ENCODE peak calls at places on chromosomes 4 and X, in nine cellular contexts. P is body of pancreas, Z is lower lobe of right lung, I is cardiac muscle cell, M is bronchial epithelial cell, J is Panc1, Y is tibial nerve, F is RWPE2, V is heart right ventricle. T is an unnamed sample.
A peak's percentile ranks its signal among the peaks of the same experiment; 100 is the strongest.

GRCh38 chrX:132023117-132023895 is at the start of gene STK26:
- DNase-seq in Y (peak; percentile 28), V (peak; percentile 66), M (peak; percentile 60), I (peak; percentile 89), P (peak; percentile 77), F (peak; percentile 68), Z (peak; percentile 83), J (no peak), T (peak; percentile 36)

GRCh38 chr4:42878868-42879267 is 13.6 kb upstream of the GRXCR1 start:
- DNase-seq in Z (no peak), M (no peak), I (no peak), P (no peak), J (no peak), F (no peak), V (no peak), Y (no peak), T (no peak)

GRCh38 chr4:186144596-186145569 is 40.4 kb downstream of the FAM149A start:
- DNase-seq in M (peak; percentile 17), Y (no peak), J (no peak), P (peak; percentile 67), V (peak; percentile 73), F (no peak), Z (peak; percentile 61), I (peak; percentile 87), T (peak; percentile 57)

GRCh38 chr4:6472008-6472386 is 417 bp downstream of the PPP2R2C start:
- DNase-seq in Y (no peak), J (no peak), P (no peak), I (peak; percentile 21), V (no peak), Z (no peak), M (no peak), F (no peak), T (peak; percentile 47)

GRCh38 chr4:159142254-159142653 is 39.4 kb downstream of the RAPGEF2 start:
- DNase-seq in Y (no peak), J (no peak), M (peak; percentile 22), I (no peak), F (no peak), P (peak; percentile 21), V (no peak), Z (no peak), T (no peak)

GRCh38 chrX:132948648-132949260 is 9.7 kb downstream of the HS6ST2 start:
- DNase-seq in V (no peak), J (no peak), Z (no peak), I (peak; percentile 64), Y (no peak), M (no peak), F (no peak), P (peak; percentile 21), T (no peak)

GRCh38 chr4:76655566-76656479 is 220.8 kb downstream of the SHROOM3 start:
- DNase-seq in F (no peak), J (no peak), P (no peak), V (no peak), I (no peak), M (no peak), Z (no peak), Y (no peak), T (peak; percentile 19)

GRCh38 chr4:158051401-158052235 is 121.2 kb downstream of the GASK1B start:
- DNase-seq in Y (no peak), M (no peak), F (no peak), J (no peak), V (no peak), I (no peak), Z (no peak), P (no peak), T (no peak)

GRCh38 chrX:130401415-130402210 is at the start of gene RBMX2:
- DNase-seq in P (peak; percentile 82), J (peak; percentile 42), I (peak; percentile 85), F (peak; percentile 49), Y (peak; percentile 39), V (peak; percentile 80), M (peak; percentile 57), Z (peak; percentile 80), T (peak; percentile 54)

GRCh38 chr4:57119054-57119651 is 9.0 kb upstream of the IGFBP7 start:
- DNase-seq in Y (peak; percentile 37), J (no peak), P (no peak), F (peak; percentile 70), M (peak; percentile 82), I (no peak), Z (no peak), V (peak; percentile 57), T (no peak)

GRCh38 chr4:165692082-165692481 is 181.0 kb upstream of the TLL1 start:
- DNase-seq in Z (no peak), V (no peak), I (no peak), P (no peak), F (no peak), J (no peak), M (peak; percentile 27), Y (no peak), T (no peak)

GRCh38 chr4:55727746-55728145 is 91.6 kb upstream of the NMU start:
- DNase-seq in F (no peak), P (no peak), M (no peak), V (no peak), I (no peak), Y (no peak), J (no peak), Z (no peak), T (no peak)

DNA sequence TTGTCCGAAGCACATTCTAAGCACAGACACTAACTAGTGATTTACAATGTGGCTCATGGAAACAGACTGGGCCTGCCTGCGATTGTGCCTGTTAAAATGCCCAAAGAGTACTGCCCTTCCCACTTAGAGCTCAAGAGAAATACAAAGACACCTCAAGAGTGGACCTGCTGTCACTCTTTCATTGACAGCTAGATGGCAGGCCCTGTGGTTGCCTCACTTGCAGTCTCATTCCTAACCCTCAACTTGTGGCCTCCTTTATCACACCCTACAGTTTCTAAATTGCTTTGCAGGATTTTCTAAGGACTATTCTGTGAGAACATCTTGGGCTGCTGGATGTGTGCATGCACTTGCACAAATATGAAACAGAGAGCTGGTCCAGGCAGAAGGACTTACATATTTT is 331.0 kb upstream of the EMCN start:
- DNase-seq in F (no peak), I (peak; percentile 10), Y (no peak), V (no peak), P (no peak), Z (no peak), M (no peak), J (no peak), T (no peak)
- TF ChIP-seq CTCF in F (peak; percentile 27), I (no peak), Y (no peak), V (no peak), P (no peak), Z (no peak), M (peak; percentile 33), J (peak; percentile 8), T (no peak)

DNA sequence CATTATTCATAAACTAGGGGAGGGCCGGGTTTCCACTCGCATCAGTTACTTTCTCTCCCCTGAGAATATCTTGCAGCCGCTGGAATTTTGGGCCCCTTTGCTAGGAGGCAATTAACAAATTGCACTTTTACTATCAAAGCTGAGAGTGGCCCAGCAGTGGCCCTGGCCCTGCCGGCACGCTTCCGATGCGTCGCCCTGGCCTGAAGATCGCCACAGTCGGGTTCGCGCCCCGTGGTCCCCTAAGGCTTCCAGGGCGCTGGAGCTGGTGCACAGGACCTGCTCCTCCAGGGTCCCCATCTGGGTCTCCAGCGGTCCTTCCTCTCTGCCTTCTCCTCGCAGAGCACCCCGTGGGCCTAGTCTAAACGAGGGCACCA is 486 bp upstream of the CWH43 start:
- DNase-seq in Z (no peak), I (no peak), V (no peak), M (no peak), Y (no peak), J (no peak), F (no peak), P (no peak), T (no peak)
- H3K27me3 ChIP-seq in Z (peaks cover 41% of the 10 kb centered on the region), I (peaks cover 51% of the 10 kb centered on the region), V (peaks cover 60% of the 10 kb centered on the region), M (peaks cover 4% of the 10 kb centered on the region), Y (peaks cover 34% of the 10 kb centered on the region), J (peaks cover 15% of the 10 kb centered on the region), F (peaks cover 20% of the 10 kb centered on the region), P (no peaks in the 10 kb centered on the region), T (peaks cover 43% of the 10 kb centered on the region)

GRCh38 chrX:105822138-105823091 is at the start of gene NRK:
- DNase-seq in P (peak; percentile 20), J (no peak), F (peak; percentile 26), Y (no peak), M (no peak), Z (no peak), V (peak; percentile 24), I (peak; percentile 45), T (no peak)
- H3K4me3 ChIP-seq in P (no peak within 1 kb of the TSS), J (no peak within 1 kb of the TSS), F (peak within 1 kb of the TSS; percentile 17), Y (peak within 1 kb of the TSS; percentile 22), M (no peak within 1 kb of the TSS), Z (peak within 1 kb of the TSS; percentile 40), V (peak within 1 kb of the TSS; percentile 47), I (peak within 1 kb of the TSS; percentile 17), T (peak within 1 kb of the TSS; percentile 7)

GRCh38 chr4:44725166-44725565 is 1.2 kb downstream of the GNPDA2 start:
- DNase-seq in F (no peak), I (no peak), Z (no peak), P (no peak), V (no peak), J (no peak), Y (no peak), M (no peak), T (no peak)

GRCh38 chr4:44727471-44727870 is 1.1 kb upstream of the GNPDA2 start:
- DNase-seq in P (no peak), M (no peak), F (no peak), I (no peak), Z (no peak), V (no peak), Y (no peak), J (no peak), T (no peak)

GRCh38 chr4:44722001-44722400 is 4.4 kb downstream of the GNPDA2 start:
- DNase-seq in M (peak; percentile 88), V (no peak), P (no peak), I (no peak), F (no peak), J (no peak), Y (no peak), Z (no peak), T (no peak)

DNA sequence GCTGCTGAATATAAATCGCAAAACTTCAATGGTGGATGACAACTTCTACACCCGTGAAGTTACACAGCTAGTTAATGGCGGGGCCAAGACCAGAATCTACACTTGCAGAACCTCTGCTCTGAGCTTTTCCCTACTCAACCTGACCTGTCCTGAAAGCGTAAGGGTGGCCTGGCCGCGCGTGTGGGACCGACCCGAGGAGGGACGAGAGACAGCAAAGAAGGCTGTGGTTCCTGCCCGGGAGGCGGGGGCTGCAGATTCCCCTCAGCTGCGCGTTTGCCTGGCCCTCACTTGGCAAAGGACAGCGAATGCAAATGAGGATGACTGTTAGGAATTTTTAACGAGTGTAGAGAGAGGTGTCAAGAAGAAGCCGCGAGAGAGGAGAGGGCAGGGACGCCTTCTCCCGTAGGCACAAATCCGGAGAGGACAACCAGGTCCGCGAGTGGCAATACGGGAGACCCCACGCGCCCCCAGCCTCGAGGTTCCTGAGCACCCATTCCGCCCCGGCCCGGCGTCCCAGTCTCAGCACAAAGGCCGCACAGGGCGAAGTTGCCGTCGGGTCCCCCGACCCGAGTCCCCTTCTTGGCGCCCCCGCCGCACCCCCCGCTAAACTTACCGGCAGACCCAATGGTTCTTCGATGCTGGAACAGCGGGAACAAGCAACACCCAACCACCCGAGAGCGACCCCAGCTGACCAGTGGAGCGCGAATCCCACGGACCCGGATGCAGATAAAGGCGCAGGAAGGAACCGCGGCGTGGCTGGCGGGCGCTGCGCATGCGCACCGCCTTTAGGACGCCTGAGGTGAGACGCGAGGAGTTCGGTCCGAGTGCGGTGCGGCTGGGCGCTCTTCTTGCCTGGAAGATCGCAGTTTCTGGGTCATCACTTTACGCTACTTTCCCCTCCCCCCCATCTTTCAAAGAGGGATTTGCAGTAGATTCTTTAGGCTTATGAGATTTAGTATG is at the start of gene GNPDA2:
- DNase-seq in Y (peak; percentile 72), V (peak; percentile 91), P (peak; percentile 94), M (peak; percentile 64), F (peak; percentile 84), J (peak; percentile 48), I (peak; percentile 94), Z (peak; percentile 94), T (peak; percentile 90)
- TF ChIP-seq CTCF in Y (no peak), V (no peak), P (no peak), M (peak; percentile 39), F (peak; percentile 40), J (peak; percentile 24), I (peak; percentile 38), Z (peak; percentile 23), T (peak; percentile 27)

T was measured in dorsolateral prefrontal cortex.